ENCODE peak calls at places on chromosomes 6 and 20, in five cellular contexts. H, E, F, W and K are unnamed samples.

GRCh38 chr6:56753801-56754200 is 111.1 kb upstream of the DST start:
- DNase-seq in H (no peak), F (no peak), W (no peak), E (no peak), K (no peak)

GRCh38 chr6:16929814-16930213 is 168.6 kb upstream of the ATXN1 start:
- DNase-seq in W (peak), E (no peak), H (no peak), F (no peak), K (no peak)

GRCh38 chr20:35237486-35237885 is 11.0 kb downstream of the MMP24 start:
- DNase-seq in H (no peak), F (no peak), E (no peak), W (peak), K (no peak)

GRCh38 chr6:125717120-125717731 is 32.2 kb upstream of the HEY2 start:
- DNase-seq in E (no peak), F (no peak), H (peak), W (no peak), K (no peak)

GRCh38 chr6:9766240-9766915 is 648.5 kb downstream of the TFAP2A start:
- DNase-seq in F (no peak), E (peak), W (peak), H (peak), K (no peak)

GRCh38 chr6:42407379-42407778 is 44.3 kb downstream of the TRERF1 start:
- DNase-seq in W (peak), E (no peak), F (no peak), H (peak), K (peak)

GRCh38 chr20:38441916-38442315 is 6.8 kb upstream of the SNHG17 start:
- DNase-seq in H (no peak), F (no peak), E (no peak), W (no peak), K (no peak)

GRCh38 chr6:6656287-6656686 is 67.8 kb downstream of the LY86 start:
- DNase-seq in H (no peak), F (no peak), W (no peak), E (no peak), K (no peak)

GRCh38 chr20:47818996-47819609 is 33.8 kb upstream of the SULF2 start:
- DNase-seq in W (no peak), E (no peak), F (no peak), H (no peak), K (no peak)

GRCh38 chr6:111823831-111824607 is 49.2 kb downstream of the FYN start:
- DNase-seq in W (peak), H (peak), E (no peak), F (peak), K (no peak)

GRCh38 chr6:7124631-7125030 is 16.9 kb downstream of the RREB1 start:
- DNase-seq in H (no peak), W (no peak), E (no peak), F (no peak), K (no peak)

GRCh38 chr6:162602759-162603158 is 124.8 kb downstream of the PRKN start:
- DNase-seq in F (no peak), E (no peak), W (no peak), H (no peak), K (no peak)